ENCODE peak calls at places on chromosomes 6 and 20, in six cellular contexts. E is adipocyte, G is fibroblast of mammary gland, W is NB4, C is MM.1S, P is body of pancreas. Z is an unnamed sample.

GRCh38 chr6:158564243-158565121 is 4.6 kb downstream of the TMEM181 start:
- DNase-seq in E (no peak), G (no peak), W (no peak), C (no peak), P (no peak), Z (no peak)

GRCh38 chr6:6560909-6561308 is 27.6 kb upstream of the LY86 start:
- DNase-seq in E (no peak), G (no peak), W (peak; percentile 56), C (peak; percentile 37), P (no peak), Z (no peak)

GRCh38 chr6:163355471-163355991 is 59.0 kb upstream of the QKI start:
- DNase-seq in E (no peak), G (peak; percentile 81), W (peak; percentile 88), C (no peak), P (peak; percentile 17), Z (peak; percentile 25)

GRCh38 chr20:3923818-3924217 is 34.6 kb downstream of the PANK2 start:
- DNase-seq in E (peak; percentile 77), G (peak; percentile 65), W (peak; percentile 46), C (no peak), P (no peak), Z (no peak)

GRCh38 chr6:16669227-16669626 is 92.0 kb downstream of the ATXN1 start:
- DNase-seq in E (peak; percentile 62), G (peak; percentile 91), W (peak; percentile 38), C (peak; percentile 66), P (no peak), Z (peak; percentile 91)

GRCh38 chr6:111761783-111762312 is 111.4 kb downstream of the FYN start:
- DNase-seq in E (no peak), G (peak; percentile 56), W (peak; percentile 33), C (no peak), P (no peak), Z (no peak)

GRCh38 chr6:33249732-33250625 is 21.7 kb downstream of the VPS52 start:
- DNase-seq in E (peak; percentile 80), G (peak; percentile 93), W (peak; percentile 58), C (no peak), P (no peak), Z (no peak)

GRCh38 chr6:157985378-157986155 is 3.9 kb downstream of the SYNJ2 start:
- DNase-seq in E (peak; percentile 72), G (no peak), W (no peak), C (no peak), P (peak; percentile 62), Z (no peak)

GRCh38 chr6:35027807-35028206 is 113.3 kb downstream of the TCP11 start:
- DNase-seq in E (no peak), G (no peak), W (no peak), C (no peak), P (no peak), Z (no peak)

GRCh38 chr20:29690274-29690673 is 1567.2 kb upstream of the DEFB115 start:
- DNase-seq in E (no peak), G (no peak), W (no peak), C (no peak), P (no peak), Z (no peak)

GRCh38 chr20:41329435-41330342 is 10.9 kb upstream of the LPIN3 start:
- DNase-seq in E (peak; percentile 93), G (peak; percentile 99), W (peak; percentile 81), C (peak; percentile 68), P (peak; percentile 44), Z (peak; percentile 97)

GRCh38 chr6:112475083-112475482 is 128.0 kb downstream of the RFPL4B start:
- DNase-seq in E (peak; percentile 28), G (peak; percentile 82), W (no peak), C (no peak), P (no peak), Z (no peak)

GRCh38 chr6:13614126-13614925 is 809 bp upstream of the NOL7 start:
- DNase-seq in E (peak; percentile 72), G (peak; percentile 37), W (peak; percentile 77), C (peak; percentile 53), P (peak; percentile 72), Z (no peak)

GRCh38 chr20:60363698-60364097 is 405.5 kb downstream of the CDH26 start:
- DNase-seq in E (no peak), G (no peak), W (no peak), C (no peak), P (no peak), Z (no peak)

GRCh38 chr20:37102571-37102970 is 6.8 kb upstream of the RBL1 start:
- DNase-seq in E (no peak), G (no peak), W (no peak), C (no peak), P (no peak), Z (no peak)

GRCh38 chr6:166712554-166713228 is 85.6 kb upstream of the RPS6KA2 start:
- DNase-seq in E (no peak), G (no peak), W (peak; percentile 17), C (no peak), P (peak; percentile 21), Z (no peak)

GRCh38 chr6:27188885-27189418 is 58.5 kb upstream of the PRSS16 start:
- DNase-seq in E (peak; percentile 95), G (peak; percentile 81), W (peak; percentile 85), C (peak; percentile 84), P (peak; percentile 81), Z (peak; percentile 63)

GRCh38 chr20:53736122-53736756 is 142.6 kb upstream of the ZNF217 start:
- DNase-seq in E (peak; percentile 37), G (no peak), W (no peak), C (no peak), P (no peak), Z (no peak)

GRCh38 chr6:37130704-37131103 is 39.2 kb upstream of the PIM1 start:
- DNase-seq in E (no peak), G (peak; percentile 68), W (peak; percentile 71), C (no peak), P (no peak), Z (no peak)

GRCh38 chr20:13101701-13102100 is 92.9 kb downstream of the SPTLC3 start:
- DNase-seq in E (no peak), G (peak; percentile 52), W (no peak), C (no peak), P (no peak), Z (no peak)

GRCh38 chr20:48051810-48052491 is 266.7 kb upstream of the SULF2 start:
- DNase-seq in E (peak; percentile 88), G (peak; percentile 84), W (no peak), C (no peak), P (no peak), Z (peak; percentile 80)

DNA sequence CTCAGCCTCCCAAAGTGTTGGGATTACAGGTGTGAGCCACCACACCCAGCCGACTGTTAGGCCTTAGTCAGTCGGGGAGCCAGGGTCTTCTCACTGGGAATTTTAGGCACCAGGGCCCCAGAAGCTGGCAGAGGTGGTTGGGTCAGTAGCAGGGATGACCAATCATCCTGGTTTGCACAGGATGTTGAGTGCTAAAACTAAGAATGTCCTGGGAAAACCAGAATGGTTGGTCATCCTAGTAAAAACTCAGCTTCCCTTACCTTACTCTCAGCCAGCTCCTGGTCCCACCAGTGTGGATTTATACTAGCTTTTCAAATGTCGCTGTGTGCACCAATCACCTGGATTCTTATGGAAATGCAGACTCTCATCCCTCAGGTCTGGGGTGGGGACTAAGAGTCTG is 31.8 kb downstream of the KCNG1 start:
- DNase-seq in E (no peak), G (no peak), W (no peak), C (no peak), P (no peak), Z (no peak)
- H3K4me3 ChIP-seq in E (no peak overlapping the region), G (no peak overlapping the region), W (no peak overlapping the region), C (no peak overlapping the region), P (no peak overlapping the region), Z (no peak overlapping the region)

GRCh38 chr20:25251558-25251957 is 3.7 kb downstream of the PYGB start:
- DNase-seq in E (peak; percentile 43), G (no peak), W (no peak), C (no peak), P (no peak), Z (no peak)
- H3K4me3 ChIP-seq in E (peak overlapping the region; percentile 36), G (no peak overlapping the region), W (no peak overlapping the region), C (no peak overlapping the region), P (no peak overlapping the region), Z (no peak overlapping the region)

GRCh38 chr6:108116781-108117426 is 42.4 kb upstream of the OSTM1 start:
- DNase-seq in E (no peak), G (no peak), W (peak; percentile 13), C (no peak), P (no peak), Z (no peak)

GRCh38 chr6:108116424-108116780 is 41.9 kb upstream of the OSTM1 start:
- DNase-seq in E (no peak), G (no peak), W (no peak), C (no peak), P (no peak), Z (no peak)

GRCh38 chr6:108113557-108114519 is 39.3 kb upstream of the OSTM1 start:
- DNase-seq in E (peak; percentile 86), G (peak; percentile 58), W (peak; percentile 78), C (peak; percentile 46), P (peak; percentile 36), Z (no peak)

GRCh38 chr6:108115598-108116058 is 41.1 kb upstream of the OSTM1 start:
- DNase-seq in E (no peak), G (peak; percentile 39), W (peak; percentile 76), C (no peak), P (peak; percentile 68), Z (no peak)

DNA sequence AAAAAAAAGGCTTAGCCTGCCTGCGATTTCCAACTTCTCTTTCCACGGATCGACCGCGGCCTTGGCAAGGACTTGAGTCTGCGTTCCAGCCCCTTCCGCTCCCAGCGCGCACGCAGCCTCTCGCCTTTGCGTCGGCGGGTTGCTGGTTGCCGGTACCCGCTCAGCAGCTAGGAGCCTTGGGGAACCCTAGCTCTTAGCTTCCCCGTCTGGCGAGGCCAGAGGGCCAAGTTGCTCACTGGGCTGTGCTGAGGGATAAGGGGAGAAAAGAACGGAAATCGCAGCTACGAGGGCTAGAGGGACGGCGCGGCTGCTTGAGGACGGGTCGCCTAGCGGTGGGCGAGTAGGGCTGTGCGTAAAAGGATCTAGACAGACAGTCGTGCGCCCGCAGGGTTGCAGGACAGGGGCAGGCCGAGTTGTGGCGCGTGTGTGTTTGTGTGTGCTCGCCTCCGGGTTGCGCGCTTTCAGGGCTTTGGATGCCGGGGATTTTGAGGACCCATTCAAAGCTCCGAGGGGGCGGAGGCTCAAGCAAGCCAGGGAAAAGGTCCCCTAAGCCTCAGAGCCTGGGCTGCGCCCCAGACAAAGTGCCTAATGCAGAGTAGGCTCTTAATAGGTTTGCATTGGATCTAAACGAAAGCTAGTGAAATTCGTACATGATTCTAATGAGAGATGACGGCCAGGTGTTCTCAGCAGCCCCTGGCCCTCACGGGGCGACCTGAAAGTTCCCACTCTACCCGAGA is 40.5 kb upstream of the OSTM1 start:
- DNase-seq in E (peak; percentile 45), G (peak; percentile 67), W (peak; percentile 85), C (no peak), P (peak; percentile 62), Z (no peak)
- H3K4me3 ChIP-seq in E (peak overlapping the region; percentile 81), G (peak overlapping the region; percentile 39), W (peak overlapping the region; percentile 60), C (no peak overlapping the region), P (no peak overlapping the region), Z (peak overlapping the region; percentile 7)

DNA sequence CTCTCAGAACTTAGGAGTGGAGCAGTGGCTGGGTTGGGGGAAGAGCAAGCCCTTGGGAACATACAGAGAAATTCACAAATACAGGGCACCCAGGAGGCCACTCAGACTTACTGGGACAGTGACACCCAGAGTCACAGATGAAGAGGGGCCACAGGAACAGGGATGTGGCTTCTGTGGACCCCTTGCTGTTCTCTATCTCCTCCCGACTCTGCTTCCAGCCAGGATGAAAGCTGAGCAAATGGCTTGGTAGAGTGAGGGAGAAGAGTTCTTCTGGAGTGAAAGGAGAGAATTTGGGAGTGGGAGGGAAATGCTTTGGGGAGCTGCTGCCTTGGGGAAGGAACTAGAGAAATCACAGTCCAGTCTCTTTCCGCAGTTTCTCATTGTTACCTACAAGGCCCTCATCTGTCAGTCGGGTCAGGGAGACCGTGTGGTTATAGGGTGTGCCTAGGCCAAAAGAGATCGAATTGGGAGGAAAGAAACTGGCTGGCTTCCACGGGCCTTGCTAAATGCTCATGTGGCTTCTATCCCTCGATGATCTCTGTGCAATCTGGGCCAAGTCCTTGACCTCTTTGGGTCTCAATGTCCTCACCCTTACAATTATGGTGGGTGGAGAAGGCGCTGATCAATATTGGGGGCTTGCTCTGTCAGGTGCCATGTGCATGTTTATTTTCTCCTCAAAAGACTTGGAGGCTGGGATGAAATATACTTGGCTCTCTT is 17.0 kb downstream of the FOXP4 start:
- DNase-seq in E (no peak), G (no peak), W (no peak), C (no peak), P (peak; percentile 31), Z (no peak)
- H3K4me3 ChIP-seq in E (no peak overlapping the region), G (no peak overlapping the region), W (no peak overlapping the region), C (no peak overlapping the region), P (no peak overlapping the region), Z (no peak overlapping the region)